ENCODE peak calls at places on chromosomes 5 and 9, in ten cellular contexts. Z, Q, F, C, O, V, I, T, G and K are unnamed samples.

GRCh38 chr5:15889001-15889400 is 290.6 kb downstream of the MARCHF11 start:
- DNase-seq in Q (no peak), G (no peak), F (no peak), I (no peak), O (no peak), C (no peak), T (no peak), Z (no peak), V (no peak), K (no peak)

GRCh38 chr9:133738039-133738805 is at the start of gene SARDH:
- DNase-seq in Z (peak), C (no peak), F (no peak), Q (no peak), G (peak), I (peak), T (peak), O (peak), V (peak), K (no peak)

GRCh38 chr5:98307811-98308210 is 465.7 kb upstream of the RGMB start:
- DNase-seq in Z (peak), G (no peak), F (no peak), I (no peak), V (no peak), C (no peak), O (peak), Q (no peak), T (peak), K (no peak)

GRCh38 chr9:119556129-119556875 is 187.1 kb upstream of the BRINP1 start:
- DNase-seq in I (peak), Q (peak), G (peak), F (peak), Z (peak), T (peak), O (peak), V (peak), C (peak), K (peak)

GRCh38 chr5:66661149-66661548 is 65.0 kb downstream of the MAST4 start:
- DNase-seq in F (no peak), G (peak), Z (peak), C (no peak), Q (no peak), T (peak), I (peak), O (peak), V (peak), K (no peak)

GRCh38 chr9:69822091-69822750 is 1.6 kb downstream of the CFAP95 start:
- DNase-seq in V (no peak), F (no peak), T (no peak), Q (no peak), O (peak), I (no peak), Z (peak), G (no peak), C (peak), K (no peak)

GRCh38 chr5:44943637-44944036 is 134.9 kb downstream of the MRPS30 start:
- DNase-seq in C (no peak), G (no peak), O (peak), T (no peak), F (no peak), I (no peak), Z (no peak), V (no peak), Q (no peak), K (no peak)

GRCh38 chr5:36733183-36733582 is 126.8 kb downstream of the SLC1A3 start:
- DNase-seq in V (no peak), C (no peak), G (no peak), F (no peak), I (no peak), Q (no peak), O (no peak), Z (no peak), T (no peak), K (no peak)

GRCh38 chr5:69364414-69364813 is 4.9 kb downstream of the AK6 start:
- DNase-seq in C (peak), O (peak), G (no peak), Q (peak), V (no peak), T (peak), Z (no peak), F (no peak), I (no peak), K (no peak)

GRCh38 chr5:174520420-174521396 is 203.7 kb upstream of the MSX2 start:
- DNase-seq in G (peak), F (peak), O (no peak), Z (no peak), Q (no peak), V (no peak), I (no peak), C (no peak), T (no peak), K (peak)

GRCh38 chr5:56812110-56812509 is 3.2 kb upstream of the MAP3K1 start:
- DNase-seq in Q (no peak), O (no peak), V (no peak), T (no peak), G (no peak), I (no peak), C (peak), Z (no peak), F (no peak), K (no peak)

GRCh38 chr5:74934949-74935751 is 69.0 kb upstream of the FAM169A start:
- DNase-seq in I (no peak), O (peak), Q (no peak), Z (peak), F (no peak), C (no peak), T (peak), V (no peak), G (peak), K (peak)

GRCh38 chr5:6899215-6899614 is 186.0 kb downstream of the TENT4A start:
- DNase-seq in V (no peak), Q (no peak), G (peak), O (no peak), T (no peak), I (no peak), Z (no peak), F (no peak), C (no peak), K (no peak)

GRCh38 chr9:14236586-14236985 is 77.4 kb downstream of the NFIB start:
- DNase-seq in C (no peak), F (no peak), T (no peak), V (no peak), Q (no peak), O (no peak), I (no peak), G (no peak), Z (no peak), K (no peak)

GRCh38 chr5:1156033-1156753 is 44.3 kb upstream of the SLC12A7 start:
- DNase-seq in F (no peak), T (no peak), G (no peak), O (no peak), Z (no peak), I (no peak), V (no peak), C (no peak), Q (no peak), K (no peak)

GRCh38 chr9:136031741-136032638 is 63.1 kb downstream of the NACC2 start:
- DNase-seq in V (no peak), I (peak), O (no peak), F (no peak), T (no peak), C (no peak), Q (no peak), G (no peak), Z (peak), K (no peak)

GRCh38 chr9:129489838-129490582 is 130.9 kb downstream of the C9orf50 start:
- DNase-seq in Z (no peak), V (no peak), T (no peak), Q (no peak), I (no peak), G (no peak), F (no peak), O (no peak), C (peak), K (no peak)

GRCh38 chr5:125058185-125058826 is 311.9 kb upstream of the ZNF608 start:
- DNase-seq in T (peak), C (no peak), O (peak), Z (peak), V (no peak), Q (no peak), F (no peak), I (no peak), G (no peak), K (no peak)

GRCh38 chr9:128689820-128690683 is 1.0 kb downstream of the SET start:
- DNase-seq in V (no peak), F (no peak), Q (no peak), Z (no peak), G (peak), C (peak), O (peak), I (no peak), T (no peak), K (no peak)

GRCh38 chr9:124011460-124012301 is at the start of gene LHX2:
- DNase-seq in I (no peak), C (peak), G (no peak), Z (peak), Q (peak), F (no peak), V (no peak), T (peak), O (peak), K (peak)

GRCh38 chr9:90029996-90030395 is 425.2 kb downstream of the GADD45G start:
- DNase-seq in I (no peak), Q (no peak), O (no peak), V (no peak), C (peak), G (no peak), F (no peak), Z (no peak), T (no peak), K (no peak)

GRCh38 chr9:126440042-126440441 is 113.4 kb downstream of the MVB12B start:
- DNase-seq in I (no peak), O (no peak), C (no peak), F (no peak), T (no peak), Z (no peak), Q (no peak), G (no peak), V (no peak), K (no peak)

GRCh38 chr9:75104607-75105006 is 16.3 kb downstream of the OSTF1 start:
- DNase-seq in O (no peak), I (no peak), Q (no peak), C (no peak), V (no peak), Z (no peak), G (no peak), F (no peak), T (no peak), K (no peak)

GRCh38 chr9:93355827-93356226 is 95.7 kb upstream of the FAM120A start:
- DNase-seq in T (no peak), G (no peak), C (no peak), Q (no peak), Z (no peak), I (no peak), O (no peak), F (no peak), V (no peak), K (no peak)
- TF ChIP-seq CTCF in T (no peak), G (no peak), C (no peak), Q (no peak), Z (no peak), I (no peak), O (no peak), F (no peak), V (no peak), K (no peak)

GRCh38 chr5:5683174-5683573 is 260.7 kb downstream of the ICE1 start:
- DNase-seq in F (no peak), Z (no peak), V (no peak), O (no peak), G (no peak), I (no peak), Q (no peak), C (no peak), T (no peak), K (no peak)

GRCh38 chr5:5686356-5686755 is 263.9 kb downstream of the ICE1 start:
- DNase-seq in I (no peak), F (no peak), Q (no peak), Z (no peak), C (no peak), O (no peak), V (no peak), G (no peak), T (no peak), K (no peak)

GRCh38 chr5:5687113-5687512 is 264.6 kb downstream of the ICE1 start:
- DNase-seq in F (no peak), T (no peak), G (no peak), O (no peak), I (no peak), Z (no peak), V (no peak), C (no peak), Q (no peak), K (no peak)

GRCh38 chr5:5688194-5688924 is 265.9 kb downstream of the ICE1 start:
- DNase-seq in Q (no peak), C (no peak), F (no peak), V (peak), I (no peak), G (no peak), T (no peak), Z (no peak), O (no peak), K (no peak)

DNA sequence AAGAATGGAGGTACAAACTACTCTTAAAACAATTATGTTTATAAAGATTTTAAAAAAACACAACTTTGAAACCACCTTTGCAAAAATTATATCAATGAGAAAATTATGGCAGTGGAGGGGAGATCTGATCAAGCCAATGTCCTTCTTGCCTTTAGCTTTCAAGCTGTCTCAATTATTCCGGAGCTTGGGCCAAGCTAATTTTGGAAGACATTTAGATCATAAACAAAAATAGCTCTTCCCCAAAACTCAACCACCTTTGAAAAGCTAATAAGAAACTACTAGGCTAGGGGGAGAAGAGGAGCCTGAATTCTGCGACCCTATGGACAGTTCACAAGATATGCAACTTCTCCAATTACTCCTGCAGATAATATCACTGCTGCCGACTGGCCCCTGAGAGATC is 263.3 kb downstream of the ICE1 start:
- DNase-seq in Q (no peak), V (no peak), T (no peak), G (no peak), I (no peak), C (no peak), F (no peak), Z (no peak), O (no peak), K (no peak)
- H3K4me3 ChIP-seq in Q (no peak), V (no peak), T (no peak), G (no peak), I (no peak), C (no peak), F (no peak), Z (no peak), O (no peak), K (no peak)

GRCh38 chr9:120714846-120715231 is 569 bp upstream of the MEGF9 start:
- DNase-seq in C (no peak), T (no peak), V (peak), G (no peak), F (no peak), I (no peak), Q (no peak), O (no peak), Z (no peak), K (no peak)
- TF ChIP-seq CTCF in C (no peak), T (no peak), V (no peak), G (no peak), F (no peak), I (no peak), Q (no peak), O (no peak), Z (no peak), K (no peak)

DNA sequence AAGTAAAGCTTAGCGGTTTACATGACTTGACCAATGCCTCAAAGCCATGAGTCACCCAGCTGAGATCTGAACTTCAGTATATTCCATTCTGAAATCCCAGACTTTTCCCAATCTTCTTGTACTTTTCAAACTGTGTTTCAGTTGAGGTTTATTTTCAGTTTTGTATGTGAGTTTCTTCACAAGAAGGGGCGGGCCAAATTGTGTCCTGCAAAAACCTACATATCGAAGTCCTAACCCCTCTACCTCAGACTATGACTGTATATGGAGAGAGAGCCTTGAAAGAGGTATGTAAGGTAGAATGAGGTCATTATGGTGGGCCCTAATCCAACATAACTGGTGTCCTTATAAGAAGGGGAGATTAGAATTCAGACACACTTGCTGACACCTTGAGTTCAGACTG is 665 bp upstream of the TLR4 start:
- DNase-seq in I (no peak), Q (no peak), O (no peak), T (peak), G (no peak), F (no peak), C (no peak), Z (no peak), V (no peak), K (no peak)
- H3K4me3 ChIP-seq in I (no peak), Q (no peak), O (no peak), T (peak), G (no peak), F (no peak), C (no peak), Z (no peak), V (peak), K (no peak)

GRCh38 chr5:77077821-77078176 is 9.3 kb downstream of the ZBED3 start:
- DNase-seq in Z (no peak), O (no peak), T (no peak), V (no peak), Q (no peak), C (no peak), G (no peak), I (no peak), F (no peak), K (no peak)
- TF ChIP-seq CTCF in Z (no peak), O (no peak), T (no peak), V (no peak), Q (no peak), C (no peak), G (no peak), I (no peak), F (no peak), K (no peak)

DNA sequence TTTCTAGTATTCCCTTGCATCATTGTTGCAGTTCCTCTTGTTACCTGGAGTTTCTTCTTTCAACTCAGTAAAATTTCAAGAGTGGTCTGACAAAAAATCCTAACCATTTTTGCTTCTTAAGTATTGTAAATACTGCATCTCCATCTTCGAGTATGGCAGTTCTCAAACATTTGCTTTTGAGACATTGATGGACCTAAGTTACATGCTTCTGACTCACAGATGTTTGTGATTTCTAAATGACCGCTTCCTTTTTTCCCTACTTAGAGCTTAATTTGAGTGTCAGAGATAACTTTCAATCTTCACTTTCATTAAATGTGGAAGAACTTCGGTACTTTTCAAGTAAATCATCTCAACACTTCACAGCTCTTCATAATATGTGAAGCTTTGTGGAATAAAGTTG is 4.2 kb downstream of the UHRF2 start:
- DNase-seq in C (no peak), V (no peak), T (no peak), O (peak), G (no peak), Q (peak), I (no peak), Z (no peak), F (no peak), K (no peak)
- H3K4me3 ChIP-seq in C (no peak), V (no peak), T (no peak), O (no peak), G (no peak), Q (peak), I (no peak), Z (no peak), F (no peak), K (no peak)

DNA sequence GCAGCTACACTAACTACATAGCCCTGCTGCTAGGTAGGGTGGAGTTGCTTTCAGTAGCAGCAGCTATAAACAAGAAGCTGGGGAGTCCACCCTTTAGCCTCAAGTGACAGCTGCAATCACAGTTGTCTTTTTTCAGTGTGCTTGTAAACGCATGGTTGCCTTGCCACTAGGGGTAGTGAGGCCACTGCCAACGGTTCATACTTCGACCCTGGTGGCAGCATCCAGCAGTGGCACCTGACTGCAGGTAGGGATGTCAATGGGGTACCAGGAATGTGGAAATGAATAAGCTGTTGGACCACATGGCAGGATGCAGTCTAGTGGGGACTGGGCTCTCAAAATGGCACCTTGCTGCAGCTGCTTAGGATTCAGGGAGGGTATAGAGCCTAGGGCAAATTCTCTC is 367.2 kb downstream of the RASEF start:
- DNase-seq in G (no peak), V (no peak), I (no peak), C (no peak), O (no peak), Q (no peak), T (no peak), Z (no peak), F (no peak), K (no peak)
- TF ChIP-seq CTCF in G (no peak), V (no peak), I (no peak), C (no peak), O (no peak), Q (no peak), T (no peak), Z (no peak), F (no peak), K (no peak)

GRCh38 chr9:19252174-19252884 is 21.8 kb downstream of the DENND4C start:
- DNase-seq in C (no peak), Z (no peak), F (no peak), I (no peak), O (peak), V (no peak), G (no peak), T (no peak), Q (no peak), K (no peak)
- H3K4me3 ChIP-seq in C (no peak), Z (no peak), F (no peak), I (no peak), O (no peak), V (no peak), G (no peak), T (no peak), Q (no peak), K (no peak)